ENCODE peak calls at places on chromosomes 13 and 19, in five cellular contexts. One of them, this sample, is unnamed.

GRCh38 chr13:93017493-93018112 is 209.0 kb upstream of the GPC6 start:
- DNase-seq in epithelial cell of esophagus: no peak
- DNase-seq in stimulated activated CD4-positive, alpha-beta T cell treated with anti-CD3 and anti-CD28 coated beads, Interleukin-12 subunit alpha, Interleukin-12 subunit beta, amount 100 ng/mL, for 48 hours: no peak
- DNase-seq in A172: no peak
- DNase-seq in immature natural killer cell: no peak
- DNase-seq in this sample: no peak

GRCh38 chr13:42258747-42259146 is 13.2 kb upstream of the AKAP11 start:
- DNase-seq in epithelial cell of esophagus: no peak
- DNase-seq in A172: no peak
- DNase-seq in immature natural killer cell: no peak
- DNase-seq in stimulated activated CD4-positive, alpha-beta T cell treated with anti-CD3 and anti-CD28 coated beads, Interleukin-12 subunit alpha, Interleukin-12 subunit beta, amount 100 ng/mL, for 48 hours: no peak
- DNase-seq in this sample: no peak

GRCh38 chr13:49977992-49978391 is 18.9 kb upstream of the TRIM13 start:
- DNase-seq in stimulated activated CD4-positive, alpha-beta T cell treated with anti-CD3 and anti-CD28 coated beads, Interleukin-12 subunit alpha, Interleukin-12 subunit beta, amount 100 ng/mL, for 48 hours: no peak
- DNase-seq in epithelial cell of esophagus: no peak
- DNase-seq in A172: no peak
- DNase-seq in immature natural killer cell: no peak
- DNase-seq in this sample: no peak

GRCh38 chr13:50213526-50213925 is 198.3 kb downstream of the KCNRG start:
- DNase-seq in epithelial cell of esophagus: no peak
- DNase-seq in stimulated activated CD4-positive, alpha-beta T cell treated with anti-CD3 and anti-CD28 coated beads, Interleukin-12 subunit alpha, Interleukin-12 subunit beta, amount 100 ng/mL, for 48 hours: no peak
- DNase-seq in immature natural killer cell: no peak
- DNase-seq in A172: no peak
- DNase-seq in this sample: no peak

GRCh38 chr19:57282011-57282636 is 1.8 kb downstream of the ZNF460 start:
- DNase-seq in stimulated activated CD4-positive, alpha-beta T cell treated with anti-CD3 and anti-CD28 coated beads, Interleukin-12 subunit alpha, Interleukin-12 subunit beta, amount 100 ng/mL, for 48 hours: no peak
- DNase-seq in A172: no peak
- DNase-seq in immature natural killer cell: no peak
- DNase-seq in epithelial cell of esophagus: peak
- DNase-seq in this sample: no peak

GRCh38 chr13:80473695-80474094 is 132.8 kb upstream of the SPRY2 start:
- DNase-seq in epithelial cell of esophagus: peak
- DNase-seq in immature natural killer cell: no peak
- DNase-seq in stimulated activated CD4-positive, alpha-beta T cell treated with anti-CD3 and anti-CD28 coated beads, Interleukin-12 subunit alpha, Interleukin-12 subunit beta, amount 100 ng/mL, for 48 hours: no peak
- DNase-seq in A172: peak
- DNase-seq in this sample: no peak

GRCh38 chr13:36000028-36000427 is 131.2 kb downstream of the DCLK1 start:
- DNase-seq in immature natural killer cell: no peak
- DNase-seq in stimulated activated CD4-positive, alpha-beta T cell treated with anti-CD3 and anti-CD28 coated beads, Interleukin-12 subunit alpha, Interleukin-12 subunit beta, amount 100 ng/mL, for 48 hours: no peak
- DNase-seq in A172: no peak
- DNase-seq in epithelial cell of esophagus: no peak
- DNase-seq in this sample: no peak

GRCh38 chr19:34985249-34986022 is 14.7 kb upstream of the GRAMD1A start:
- DNase-seq in A172: no peak
- DNase-seq in epithelial cell of esophagus: peak
- DNase-seq in stimulated activated CD4-positive, alpha-beta T cell treated with anti-CD3 and anti-CD28 coated beads, Interleukin-12 subunit alpha, Interleukin-12 subunit beta, amount 100 ng/mL, for 48 hours: no peak
- DNase-seq in immature natural killer cell: no peak
- DNase-seq in this sample: no peak

GRCh38 chr19:10007811-10008211 is 2.5 kb downstream of the COL5A3 start:
- DNase-seq in A172: peak
- DNase-seq in stimulated activated CD4-positive, alpha-beta T cell treated with anti-CD3 and anti-CD28 coated beads, Interleukin-12 subunit alpha, Interleukin-12 subunit beta, amount 100 ng/mL, for 48 hours: no peak
- DNase-seq in epithelial cell of esophagus: no peak
- DNase-seq in immature natural killer cell: no peak
- DNase-seq in this sample: no peak

GRCh38 chr13:33999830-34000605 is 182.1 kb downstream of the RFC3 start:
- DNase-seq in epithelial cell of esophagus: no peak
- DNase-seq in stimulated activated CD4-positive, alpha-beta T cell treated with anti-CD3 and anti-CD28 coated beads, Interleukin-12 subunit alpha, Interleukin-12 subunit beta, amount 100 ng/mL, for 48 hours: no peak
- DNase-seq in A172: peak
- DNase-seq in immature natural killer cell: no peak
- DNase-seq in this sample: no peak

GRCh38 chr19:4014541-4015491 is 7.3 kb downstream of the PIAS4 start:
- DNase-seq in immature natural killer cell: peak
- DNase-seq in A172: no peak
- DNase-seq in epithelial cell of esophagus: peak
- DNase-seq in stimulated activated CD4-positive, alpha-beta T cell treated with anti-CD3 and anti-CD28 coated beads, Interleukin-12 subunit alpha, Interleukin-12 subunit beta, amount 100 ng/mL, for 48 hours: peak
- DNase-seq in this sample: peak

GRCh38 chr13:75830842-75831241 is 194.7 kb downstream of the LMO7 start:
- DNase-seq in A172: peak
- DNase-seq in epithelial cell of esophagus: no peak
- DNase-seq in stimulated activated CD4-positive, alpha-beta T cell treated with anti-CD3 and anti-CD28 coated beads, Interleukin-12 subunit alpha, Interleukin-12 subunit beta, amount 100 ng/mL, for 48 hours: no peak
- DNase-seq in immature natural killer cell: no peak
- DNase-seq in this sample: no peak

GRCh38 chr19:42301646-42302204 is at the start of gene PRR19:
- DNase-seq in stimulated activated CD4-positive, alpha-beta T cell treated with anti-CD3 and anti-CD28 coated beads, Interleukin-12 subunit alpha, Interleukin-12 subunit beta, amount 100 ng/mL, for 48 hours: no peak
- DNase-seq in epithelial cell of esophagus: peak
- DNase-seq in immature natural killer cell: no peak
- DNase-seq in A172: peak
- DNase-seq in this sample: no peak

GRCh38 chr19:41334793-41335192 is 18.9 kb downstream of the TGFB1 start:
- DNase-seq in immature natural killer cell: no peak
- DNase-seq in epithelial cell of esophagus: no peak
- DNase-seq in stimulated activated CD4-positive, alpha-beta T cell treated with anti-CD3 and anti-CD28 coated beads, Interleukin-12 subunit alpha, Interleukin-12 subunit beta, amount 100 ng/mL, for 48 hours: no peak
- DNase-seq in A172: no peak
- DNase-seq in this sample: no peak

GRCh38 chr13:23709521-23709920 is 139.3 kb downstream of the TNFRSF19 start:
- DNase-seq in A172: no peak
- DNase-seq in stimulated activated CD4-positive, alpha-beta T cell treated with anti-CD3 and anti-CD28 coated beads, Interleukin-12 subunit alpha, Interleukin-12 subunit beta, amount 100 ng/mL, for 48 hours: no peak
- DNase-seq in immature natural killer cell: no peak
- DNase-seq in epithelial cell of esophagus: no peak
- DNase-seq in this sample: no peak

GRCh38 chr13:20911037-20911436 is 8.5 kb upstream of the XPO4 start:
- DNase-seq in immature natural killer cell: no peak
- DNase-seq in epithelial cell of esophagus: no peak
- DNase-seq in stimulated activated CD4-positive, alpha-beta T cell treated with anti-CD3 and anti-CD28 coated beads, Interleukin-12 subunit alpha, Interleukin-12 subunit beta, amount 100 ng/mL, for 48 hours: no peak
- DNase-seq in A172: peak
- DNase-seq in this sample: no peak

GRCh38 chr13:55106509-55106908 is 2034.2 kb upstream of the PRR20A start:
- DNase-seq in immature natural killer cell: no peak
- DNase-seq in epithelial cell of esophagus: no peak
- DNase-seq in stimulated activated CD4-positive, alpha-beta T cell treated with anti-CD3 and anti-CD28 coated beads, Interleukin-12 subunit alpha, Interleukin-12 subunit beta, amount 100 ng/mL, for 48 hours: no peak
- DNase-seq in A172: no peak
- DNase-seq in this sample: no peak

GRCh38 chr19:35805518-35806102 is 7.0 kb downstream of the PRODH2 start:
- DNase-seq in immature natural killer cell: no peak
- DNase-seq in A172: no peak
- DNase-seq in epithelial cell of esophagus: no peak
- DNase-seq in stimulated activated CD4-positive, alpha-beta T cell treated with anti-CD3 and anti-CD28 coated beads, Interleukin-12 subunit alpha, Interleukin-12 subunit beta, amount 100 ng/mL, for 48 hours: no peak
- DNase-seq in this sample: no peak

GRCh38 chr13:42039946-42040729 is 8.3 kb upstream of the DGKH start:
- DNase-seq in epithelial cell of esophagus: peak
- DNase-seq in immature natural killer cell: peak
- DNase-seq in A172: peak
- DNase-seq in stimulated activated CD4-positive, alpha-beta T cell treated with anti-CD3 and anti-CD28 coated beads, Interleukin-12 subunit alpha, Interleukin-12 subunit beta, amount 100 ng/mL, for 48 hours: peak
- DNase-seq in this sample: peak

GRCh38 chr13:43171489-43171888 is 148.1 kb downstream of the DNAJC15 start:
- DNase-seq in immature natural killer cell: no peak
- DNase-seq in epithelial cell of esophagus: no peak
- DNase-seq in A172: no peak
- DNase-seq in stimulated activated CD4-positive, alpha-beta T cell treated with anti-CD3 and anti-CD28 coated beads, Interleukin-12 subunit alpha, Interleukin-12 subunit beta, amount 100 ng/mL, for 48 hours: no peak
- DNase-seq in this sample: no peak

GRCh38 chr19:8973501-8974091 is 36.6 kb downstream of the MUC16 start:
- DNase-seq in stimulated activated CD4-positive, alpha-beta T cell treated with anti-CD3 and anti-CD28 coated beads, Interleukin-12 subunit alpha, Interleukin-12 subunit beta, amount 100 ng/mL, for 48 hours: no peak
- DNase-seq in epithelial cell of esophagus: peak
- DNase-seq in A172: peak
- DNase-seq in immature natural killer cell: no peak
- DNase-seq in this sample: no peak

GRCh38 chr13:113999618-113999910 is 25.7 kb upstream of the C13orf46 start:
- DNase-seq in stimulated activated CD4-positive, alpha-beta T cell treated with anti-CD3 and anti-CD28 coated beads, Interleukin-12 subunit alpha, Interleukin-12 subunit beta, amount 100 ng/mL, for 48 hours: no peak
- DNase-seq in epithelial cell of esophagus: no peak
- DNase-seq in immature natural killer cell: no peak
- DNase-seq in A172: no peak
- DNase-seq in this sample: no peak

GRCh38 chr19:51010066-51010795 is 8.8 kb upstream of the KLK8 start:
- DNase-seq in stimulated activated CD4-positive, alpha-beta T cell treated with anti-CD3 and anti-CD28 coated beads, Interleukin-12 subunit alpha, Interleukin-12 subunit beta, amount 100 ng/mL, for 48 hours: no peak
- DNase-seq in immature natural killer cell: no peak
- DNase-seq in A172: no peak
- DNase-seq in epithelial cell of esophagus: peak
- DNase-seq in this sample: no peak

GRCh38 chr19:20558011-20558410 is 7.6 kb downstream of the ZNF737 start:
- DNase-seq in epithelial cell of esophagus: no peak
- DNase-seq in stimulated activated CD4-positive, alpha-beta T cell treated with anti-CD3 and anti-CD28 coated beads, Interleukin-12 subunit alpha, Interleukin-12 subunit beta, amount 100 ng/mL, for 48 hours: no peak
- DNase-seq in immature natural killer cell: no peak
- DNase-seq in A172: no peak
- DNase-seq in this sample: no peak

GRCh38 chr19:2819540-2820111 is at the start of gene ZNF554:
- DNase-seq in A172: peak
- DNase-seq in immature natural killer cell: peak
- DNase-seq in epithelial cell of esophagus: peak
- DNase-seq in stimulated activated CD4-positive, alpha-beta T cell treated with anti-CD3 and anti-CD28 coated beads, Interleukin-12 subunit alpha, Interleukin-12 subunit beta, amount 100 ng/mL, for 48 hours: peak
- DNase-seq in this sample: peak